ENCODE peak calls at places on chromosome 6, in four cellular contexts. One of them, this sample, is unnamed.

GRCh38 chr6:70763754-70764153 is 96.1 kb downstream of the SMAP1 start:
- DNase-seq in stimulated activated CD4-positive, alpha-beta T cell treated with anti-CD3 and anti-CD28 coated beads, Interleukin-4, amount 100 ng/mL, for 1 hour: no peak
- DNase-seq in cardiac muscle cell: no peak
- DNase-seq in ACHN: no peak
- DNase-seq in this sample: no peak

GRCh38 chr6:111593516-111593824 is 12.2 kb downstream of the TRAF3IP2 start:
- DNase-seq in stimulated activated CD4-positive, alpha-beta T cell treated with anti-CD3 and anti-CD28 coated beads, Interleukin-4, amount 100 ng/mL, for 1 hour: no peak
- DNase-seq in cardiac muscle cell: no peak
- DNase-seq in ACHN: no peak
- DNase-seq in this sample: no peak

GRCh38 chr6:43860285-43860684 is 90.3 kb downstream of the VEGFA start:
- DNase-seq in stimulated activated CD4-positive, alpha-beta T cell treated with anti-CD3 and anti-CD28 coated beads, Interleukin-4, amount 100 ng/mL, for 1 hour: no peak
- DNase-seq in cardiac muscle cell: peak; percentile 17
- DNase-seq in ACHN: no peak
- DNase-seq in this sample: peak; percentile 38

GRCh38 chr6:96852605-96853004 is 15.3 kb upstream of the GPR63 start:
- DNase-seq in stimulated activated CD4-positive, alpha-beta T cell treated with anti-CD3 and anti-CD28 coated beads, Interleukin-4, amount 100 ng/mL, for 1 hour: no peak
- DNase-seq in cardiac muscle cell: no peak
- DNase-seq in ACHN: no peak
- DNase-seq in this sample: no peak

GRCh38 chr6:10719386-10720228 is 3.3 kb upstream of the TMEM14C start:
- DNase-seq in stimulated activated CD4-positive, alpha-beta T cell treated with anti-CD3 and anti-CD28 coated beads, Interleukin-4, amount 100 ng/mL, for 1 hour: peak; percentile 24
- DNase-seq in cardiac muscle cell: peak; percentile 25
- DNase-seq in ACHN: peak; percentile 64
- DNase-seq in this sample: no peak

GRCh38 chr6:154993710-154994109 is 1.4 kb upstream of the TIAM2 start:
- DNase-seq in stimulated activated CD4-positive, alpha-beta T cell treated with anti-CD3 and anti-CD28 coated beads, Interleukin-4, amount 100 ng/mL, for 1 hour: no peak
- DNase-seq in cardiac muscle cell: no peak
- DNase-seq in ACHN: no peak
- DNase-seq in this sample: no peak

GRCh38 chr6:111874030-111874425 is 776 bp upstream of the FYN start:
- DNase-seq in stimulated activated CD4-positive, alpha-beta T cell treated with anti-CD3 and anti-CD28 coated beads, Interleukin-4, amount 100 ng/mL, for 1 hour: peak; percentile 66
- DNase-seq in cardiac muscle cell: peak; percentile 27
- DNase-seq in ACHN: no peak
- DNase-seq in this sample: no peak

GRCh38 chr6:31272856-31273626 is 1.1 kb upstream of the HLA-C start:
- DNase-seq in stimulated activated CD4-positive, alpha-beta T cell treated with anti-CD3 and anti-CD28 coated beads, Interleukin-4, amount 100 ng/mL, for 1 hour: no peak
- DNase-seq in cardiac muscle cell: no peak
- DNase-seq in ACHN: no peak
- DNase-seq in this sample: no peak

GRCh38 chr6:144344651-144345050 is 59.5 kb downstream of the UTRN start:
- DNase-seq in stimulated activated CD4-positive, alpha-beta T cell treated with anti-CD3 and anti-CD28 coated beads, Interleukin-4, amount 100 ng/mL, for 1 hour: no peak
- DNase-seq in cardiac muscle cell: no peak
- DNase-seq in ACHN: no peak
- DNase-seq in this sample: no peak

GRCh38 chr6:136788069-136788902 is 4.0 kb downstream of the MAP3K5 start:
- DNase-seq in stimulated activated CD4-positive, alpha-beta T cell treated with anti-CD3 and anti-CD28 coated beads, Interleukin-4, amount 100 ng/mL, for 1 hour: no peak
- DNase-seq in cardiac muscle cell: peak; percentile 81
- DNase-seq in ACHN: no peak
- DNase-seq in this sample: no peak

GRCh38 chr6:18785810-18786490 is 398.8 kb downstream of the RNF144B start:
- DNase-seq in stimulated activated CD4-positive, alpha-beta T cell treated with anti-CD3 and anti-CD28 coated beads, Interleukin-4, amount 100 ng/mL, for 1 hour: no peak
- DNase-seq in cardiac muscle cell: no peak
- DNase-seq in ACHN: no peak
- DNase-seq in this sample: no peak

GRCh38 chr6:167683028-167683862 is 143.5 kb upstream of the AFDN start:
- DNase-seq in stimulated activated CD4-positive, alpha-beta T cell treated with anti-CD3 and anti-CD28 coated beads, Interleukin-4, amount 100 ng/mL, for 1 hour: no peak
- DNase-seq in cardiac muscle cell: peak; percentile 96
- DNase-seq in ACHN: peak; percentile 27
- DNase-seq in this sample: no peak

GRCh38 chr6:35916056-35916455 is 4.8 kb downstream of the SRPK1 start:
- DNase-seq in stimulated activated CD4-positive, alpha-beta T cell treated with anti-CD3 and anti-CD28 coated beads, Interleukin-4, amount 100 ng/mL, for 1 hour: no peak
- DNase-seq in cardiac muscle cell: no peak
- DNase-seq in ACHN: no peak
- DNase-seq in this sample: no peak

GRCh38 chr6:38393986-38394385 is 245.7 kb downstream of the BTBD9 start:
- DNase-seq in stimulated activated CD4-positive, alpha-beta T cell treated with anti-CD3 and anti-CD28 coated beads, Interleukin-4, amount 100 ng/mL, for 1 hour: no peak
- DNase-seq in cardiac muscle cell: no peak
- DNase-seq in ACHN: no peak
- DNase-seq in this sample: no peak

GRCh38 chr6:135008072-135008940 is 46.3 kb downstream of the HBS1L start:
- DNase-seq in stimulated activated CD4-positive, alpha-beta T cell treated with anti-CD3 and anti-CD28 coated beads, Interleukin-4, amount 100 ng/mL, for 1 hour: no peak
- DNase-seq in cardiac muscle cell: no peak
- DNase-seq in ACHN: no peak
- DNase-seq in this sample: no peak

GRCh38 chr6:74879970-74880369 is 325.9 kb downstream of the COL12A1 start:
- DNase-seq in stimulated activated CD4-positive, alpha-beta T cell treated with anti-CD3 and anti-CD28 coated beads, Interleukin-4, amount 100 ng/mL, for 1 hour: no peak
- DNase-seq in cardiac muscle cell: no peak
- DNase-seq in ACHN: no peak
- DNase-seq in this sample: no peak

GRCh38 chr6:117498159-117498558 is 15.7 kb downstream of the DCBLD1 start:
- DNase-seq in stimulated activated CD4-positive, alpha-beta T cell treated with anti-CD3 and anti-CD28 coated beads, Interleukin-4, amount 100 ng/mL, for 1 hour: no peak
- DNase-seq in cardiac muscle cell: peak; percentile 74
- DNase-seq in ACHN: peak; percentile 44
- DNase-seq in this sample: no peak

GRCh38 chr6:10411915-10412164 is 3.0 kb downstream of the TFAP2A start:
- DNase-seq in stimulated activated CD4-positive, alpha-beta T cell treated with anti-CD3 and anti-CD28 coated beads, Interleukin-4, amount 100 ng/mL, for 1 hour: no peak
- DNase-seq in cardiac muscle cell: no peak
- DNase-seq in ACHN: no peak
- DNase-seq in this sample: peak; percentile 77

GRCh38 chr6:43386492-43386891 is 17.0 kb upstream of the ZNF318 start:
- DNase-seq in stimulated activated CD4-positive, alpha-beta T cell treated with anti-CD3 and anti-CD28 coated beads, Interleukin-4, amount 100 ng/mL, for 1 hour: no peak
- DNase-seq in cardiac muscle cell: no peak
- DNase-seq in ACHN: peak; percentile 47
- DNase-seq in this sample: no peak

GRCh38 chr6:126182650-126183311 is 157.1 kb upstream of the CENPW start:
- DNase-seq in stimulated activated CD4-positive, alpha-beta T cell treated with anti-CD3 and anti-CD28 coated beads, Interleukin-4, amount 100 ng/mL, for 1 hour: no peak
- DNase-seq in cardiac muscle cell: peak; percentile 7
- DNase-seq in ACHN: no peak
- DNase-seq in this sample: no peak

GRCh38 chr6:148146717-148147116 is 195.9 kb upstream of the SASH1 start:
- DNase-seq in stimulated activated CD4-positive, alpha-beta T cell treated with anti-CD3 and anti-CD28 coated beads, Interleukin-4, amount 100 ng/mL, for 1 hour: peak; percentile 60
- DNase-seq in cardiac muscle cell: peak; percentile 23
- DNase-seq in ACHN: no peak
- DNase-seq in this sample: no peak

GRCh38 chr6:43890197-43891062 is 120.4 kb downstream of the VEGFA start:
- DNase-seq in stimulated activated CD4-positive, alpha-beta T cell treated with anti-CD3 and anti-CD28 coated beads, Interleukin-4, amount 100 ng/mL, for 1 hour: no peak
- DNase-seq in cardiac muscle cell: no peak
- DNase-seq in ACHN: no peak
- DNase-seq in this sample: peak; percentile 35

GRCh38 chr6:15037253-15037652 is 208.6 kb upstream of the JARID2 start:
- DNase-seq in stimulated activated CD4-positive, alpha-beta T cell treated with anti-CD3 and anti-CD28 coated beads, Interleukin-4, amount 100 ng/mL, for 1 hour: no peak
- DNase-seq in cardiac muscle cell: no peak
- DNase-seq in ACHN: no peak
- DNase-seq in this sample: no peak

GRCh38 chr6:4994741-4995140 is 9.1 kb downstream of the RPP40 start:
- DNase-seq in stimulated activated CD4-positive, alpha-beta T cell treated with anti-CD3 and anti-CD28 coated beads, Interleukin-4, amount 100 ng/mL, for 1 hour: no peak
- DNase-seq in cardiac muscle cell: no peak
- DNase-seq in ACHN: no peak
- DNase-seq in this sample: no peak

GRCh38 chr6:166078294-166078693 is 89.4 kb downstream of the TBXT start:
- DNase-seq in stimulated activated CD4-positive, alpha-beta T cell treated with anti-CD3 and anti-CD28 coated beads, Interleukin-4, amount 100 ng/mL, for 1 hour: no peak
- DNase-seq in cardiac muscle cell: peak; percentile 90
- DNase-seq in ACHN: peak; percentile 10
- DNase-seq in this sample: no peak

GRCh38 chr6:151506761-151507160 is 12.9 kb downstream of the CCDC170 start:
- DNase-seq in stimulated activated CD4-positive, alpha-beta T cell treated with anti-CD3 and anti-CD28 coated beads, Interleukin-4, amount 100 ng/mL, for 1 hour: no peak
- DNase-seq in cardiac muscle cell: no peak
- DNase-seq in ACHN: no peak
- DNase-seq in this sample: no peak